ENCODE peak calls at places on chromosomes 1 and 21, in nine cellular contexts. S is body of pancreas; F is adipocyte; W is CD4-positive, CD25-positive, alpha-beta regulatory T cell; Q is PC-9; M is heart left ventricle; T is lower lobe of right lung; B is HCT116; X is left ventricle myocardium inferior. U is an unnamed sample. For H3K9me3, the result is how much of the 10 kb centered on the place peaks cover.

GRCh38 chr1:172108494-172108893 is 267.2 kb downstream of the DNM3 start:
- DNase-seq in W (no peak), T (no peak), F (peak), B (no peak), S (no peak), Q (no peak), X (no peak), M (no peak), U (peak)

GRCh38 chr1:228332797-228333738 is 73.6 kb downstream of the TRIM11 start:
- DNase-seq in F (no peak), W (no peak), X (no peak), M (peak), Q (no peak), B (no peak), S (peak), T (peak), U (no peak)

GRCh38 chr1:30267046-30267445 is 456.3 kb downstream of the MATN1 start:
- DNase-seq in X (no peak), Q (no peak), B (no peak), M (no peak), S (no peak), T (no peak), F (no peak), W (no peak), U (no peak)

GRCh38 chr21:45043541-45044020 is 30.8 kb upstream of the ADARB1 start:
- DNase-seq in W (no peak), B (no peak), Q (no peak), F (no peak), S (no peak), T (no peak), M (no peak), X (no peak), U (no peak)

GRCh38 chr21:39189857-39190604 is 6.8 kb upstream of the PSMG1 start:
- DNase-seq in M (no peak), T (no peak), Q (no peak), X (no peak), F (peak), S (no peak), B (no peak), W (no peak), U (no peak)

GRCh38 chr1:155504207-155504606 is 58.4 kb downstream of the ASH1L start:
- DNase-seq in W (peak), Q (peak), F (no peak), B (peak), M (no peak), T (no peak), X (no peak), S (no peak), U (no peak)

GRCh38 chr1:43381609-43382008 is 8.0 kb downstream of the MED8 start:
- DNase-seq in W (no peak), F (no peak), B (no peak), Q (no peak), M (no peak), S (no peak), X (no peak), T (no peak), U (no peak)

GRCh38 chr1:113912594-113913311 is 7.6 kb downstream of the DCLRE1B start:
- DNase-seq in T (no peak), W (no peak), M (peak), F (peak), X (peak), Q (no peak), S (peak), B (no peak), U (peak)

GRCh38 chr1:41810446-41810845 is 108.3 kb downstream of the HIVEP3 start:
- DNase-seq in T (no peak), X (no peak), W (peak), Q (no peak), F (peak), S (no peak), M (no peak), B (no peak), U (peak)

GRCh38 chr21:37198989-37199924 is 67.9 kb downstream of the VPS26C start:
- DNase-seq in T (no peak), S (no peak), X (no peak), B (peak), M (no peak), W (no peak), F (peak), Q (peak), U (peak)

GRCh38 chr21:17295997-17296396 is 216.8 kb upstream of the CXADR start:
- DNase-seq in T (no peak), M (no peak), Q (no peak), F (no peak), W (no peak), X (no peak), B (no peak), S (no peak), U (no peak)

GRCh38 chr21:25329227-25329626 is 278.1 kb downstream of the MRPL39 start:
- DNase-seq in F (peak), B (no peak), Q (no peak), S (no peak), W (no peak), T (no peak), X (no peak), M (no peak), U (no peak)

GRCh38 chr1:44723064-44723463 is 7.9 kb downstream of the RNU5D-1 start:
- DNase-seq in F (no peak), S (no peak), Q (no peak), M (no peak), T (no peak), W (no peak), B (no peak), X (no peak), U (no peak)

GRCh38 chr1:173149887-173150286 is 57.2 kb downstream of the TNFSF4 start:
- DNase-seq in F (peak), M (no peak), X (no peak), S (no peak), Q (no peak), B (no peak), T (no peak), W (no peak), U (no peak)

DNA sequence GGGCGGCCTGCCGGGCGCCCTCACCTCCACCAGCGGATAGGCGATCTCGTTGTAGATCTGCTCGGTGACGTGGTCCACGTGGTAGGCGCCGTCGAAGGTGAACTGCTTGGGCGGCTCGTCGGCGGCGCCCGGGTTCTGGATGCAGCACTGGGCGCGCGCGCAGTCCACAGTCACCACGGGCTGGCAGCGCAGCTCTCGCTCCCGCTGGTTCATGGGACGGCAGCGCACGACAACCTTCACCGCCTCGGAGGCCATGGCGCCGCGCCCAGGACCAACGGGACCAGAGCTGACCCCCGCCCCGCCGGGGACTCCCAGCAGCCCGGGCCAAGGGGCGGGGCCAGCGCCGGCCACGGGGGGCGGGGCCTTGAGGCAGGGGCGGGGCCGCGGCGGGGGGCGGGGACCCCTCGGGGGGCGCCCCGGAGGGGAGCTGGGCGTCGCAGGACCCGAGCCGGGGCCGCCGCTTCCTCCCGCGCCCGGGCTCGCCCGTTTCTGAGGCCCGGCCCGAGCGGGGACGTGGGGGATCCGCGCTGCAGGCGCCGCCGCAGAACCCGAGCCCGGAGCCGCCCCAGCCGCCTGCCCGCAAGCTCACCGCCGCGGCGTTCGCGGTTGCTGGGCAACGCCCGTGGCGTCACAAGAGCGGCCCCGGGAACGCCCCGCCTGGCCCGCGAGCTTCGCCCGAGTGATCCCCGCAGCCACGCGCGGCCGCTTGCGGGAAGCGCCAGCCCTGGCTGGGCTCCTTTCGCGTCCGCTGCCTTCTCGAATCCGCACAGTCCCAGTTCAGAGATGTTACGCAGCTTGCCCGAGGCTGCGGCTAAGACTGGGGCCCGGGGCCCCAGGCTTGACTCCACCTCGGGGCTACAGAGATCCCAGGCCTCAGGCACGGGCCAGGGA is at the start of gene KIF17:
- DNase-seq in T (peak), F (peak), B (no peak), S (peak), X (peak), Q (no peak), M (peak), W (peak), U (no peak)
- H3K4me3 ChIP-seq in T (peak), F (peak), B (no peak), S (peak), X (peak), Q (peak), M (peak), W (no peak), U (peak)

GRCh38 chr21:28617300-28617699 is 375.4 kb downstream of the LTN1 start:
- DNase-seq in F (no peak), T (no peak), W (no peak), B (no peak), Q (no peak), X (no peak), S (no peak), M (no peak), U (no peak)
- H3K9me3 ChIP-seq in F (under half), T (under half), W (under half), B (under half), Q (under half), X (under half), S (under half), M (under half), U (under half)

GRCh38 chr1:237041461-237041794 is 556 bp upstream of the RYR2 start:
- DNase-seq in W (no peak), S (no peak), B (no peak), F (no peak), Q (no peak), M (no peak), X (no peak), T (no peak), U (no peak)
- H3K4me3 ChIP-seq in W (no peak), S (peak), B (no peak), F (no peak), Q (no peak), M (peak), X (peak), T (peak), U (no peak)

DNA sequence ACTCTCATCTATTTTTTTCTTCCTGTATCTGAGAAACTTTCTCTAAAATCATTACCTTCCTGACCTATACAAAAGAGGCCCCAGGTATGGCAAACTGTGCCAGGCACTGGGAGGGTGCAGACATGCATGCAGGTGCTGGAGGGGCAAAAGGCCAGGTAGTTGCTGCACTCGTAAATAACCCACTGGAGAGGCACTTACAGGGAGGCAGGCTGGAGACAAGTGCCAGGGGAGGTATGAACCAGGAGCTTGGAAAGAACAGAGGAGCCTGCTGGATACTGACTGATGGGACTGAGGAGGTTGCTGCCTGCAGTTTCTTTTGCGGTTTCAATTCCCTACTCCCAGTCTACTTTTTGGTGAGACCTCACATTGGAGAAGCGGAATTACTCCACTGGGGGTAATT is 114.0 kb downstream of the DSCAM start:
- DNase-seq in T (no peak), W (no peak), Q (no peak), B (no peak), X (no peak), S (no peak), M (no peak), F (no peak), U (no peak)
- H3K9me3 ChIP-seq in T (under half), W (under half), Q (under half), B (under half), X (under half), S (under half), M (under half), F (under half), U (under half)

DNA sequence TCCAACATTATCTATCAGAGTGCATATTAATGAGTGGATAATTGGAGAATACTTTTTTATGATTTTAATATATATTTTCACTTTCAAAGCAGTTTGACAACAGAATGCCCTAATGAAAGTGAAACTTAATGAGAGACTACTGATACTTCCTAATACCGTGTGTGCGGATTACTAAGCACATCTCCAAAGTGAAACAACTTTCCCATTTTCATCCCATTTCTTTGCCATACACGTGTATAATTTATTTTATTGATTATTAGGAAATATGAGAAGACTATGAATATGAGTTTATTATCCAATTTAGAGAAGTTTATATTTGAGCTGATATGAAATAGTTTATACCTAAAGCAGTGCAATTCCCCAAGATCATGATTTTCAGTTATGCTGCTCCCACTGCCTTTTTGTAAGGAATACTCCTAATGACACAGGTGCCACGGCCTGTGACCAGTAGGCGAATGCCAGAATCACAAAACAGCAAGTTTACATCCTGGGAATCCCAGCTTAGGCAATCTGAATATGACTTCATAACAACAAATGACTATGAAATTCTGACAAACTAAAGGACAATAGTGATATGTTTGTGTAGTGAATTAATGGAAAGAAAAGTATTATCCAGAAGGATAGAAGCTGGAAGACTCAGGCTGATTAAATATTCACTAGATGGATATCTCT is 202.9 kb downstream of the NCAM2 start:
- DNase-seq in X (no peak), W (no peak), S (no peak), F (no peak), B (no peak), Q (no peak), T (no peak), M (no peak), U (no peak)
- H3K4me3 ChIP-seq in X (peak), W (peak), S (no peak), F (peak), B (no peak), Q (no peak), T (peak), M (peak), U (no peak)

DNA sequence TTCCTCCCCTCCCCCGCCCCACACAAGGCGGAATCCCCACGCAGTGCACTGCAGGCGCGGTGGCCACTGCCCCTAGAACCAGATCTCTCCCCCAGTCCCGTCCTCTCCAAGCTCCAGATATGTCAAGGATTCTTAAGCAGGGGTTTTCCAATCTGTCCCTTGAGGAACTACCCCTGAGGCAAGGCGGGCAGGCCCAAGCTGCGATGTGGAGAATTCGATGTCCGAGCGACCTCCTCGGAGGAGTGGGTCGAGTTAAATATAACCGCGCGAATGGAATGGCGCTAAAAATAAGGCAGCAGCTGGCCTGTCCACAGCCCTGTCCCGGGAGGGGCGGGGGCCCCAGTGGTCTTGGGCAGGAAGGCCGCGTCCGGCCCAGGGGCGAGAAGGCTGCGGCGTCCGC is 5.8 kb upstream of the FOXD3 start:
- DNase-seq in M (no peak), X (no peak), W (no peak), S (no peak), B (no peak), Q (no peak), T (no peak), F (no peak), U (no peak)
- H3K9me3 ChIP-seq in M (under half), X (under half), W (under half), S (under half), B (under half), Q (under half), T (under half), F (under half), U (under half)